ENCODE peak calls at places on chromosomes 12 and 14, in eight cellular contexts. J, G, Z, P, X, T, Q and Y are unnamed samples.
A peak's percentile ranks its signal among the peaks of the same experiment; 100 is the strongest.

GRCh38 chr12:108255203-108255602 is 83.9 kb downstream of the CMKLR1 start:
- DNase-seq in J (no peak), G (no peak), Z (no peak), P (no peak), X (no peak), T (no peak), Q (no peak), Y (no peak)

GRCh38 chr12:107494331-107494730 is 191.3 kb upstream of the PWP1 start:
- DNase-seq in J (no peak), G (no peak), Z (no peak), P (no peak), X (no peak), T (no peak), Q (no peak), Y (no peak)

GRCh38 chr12:94071258-94071657 is 77.1 kb upstream of the PLXNC1 start:
- DNase-seq in J (no peak), G (no peak), Z (no peak), P (no peak), X (no peak), T (no peak), Q (no peak), Y (no peak)

GRCh38 chr12:123445388-123446344 is 9.2 kb upstream of the RILPL2 start:
- DNase-seq in J (no peak), G (no peak), Z (peak; percentile 54), P (no peak), X (peak; percentile 49), T (peak; percentile 72), Q (peak; percentile 69), Y (no peak)

GRCh38 chr12:1913377-1914115 is 4.9 kb downstream of the CACNA2D4 start:
- DNase-seq in J (no peak), G (peak; percentile 44), Z (peak; percentile 17), P (peak; percentile 5), X (peak; percentile 3), T (peak; percentile 20), Q (no peak), Y (no peak)

GRCh38 chr14:79325071-79325470 is 886.2 kb downstream of the DIO2 start:
- DNase-seq in J (no peak), G (no peak), Z (no peak), P (no peak), X (no peak), T (no peak), Q (peak; percentile 3), Y (no peak)

GRCh38 chr12:120496353-120497340 is 734 bp downstream of the DYNLL1 start:
- DNase-seq in J (peak; percentile 42), G (peak; percentile 58), Z (peak; percentile 59), P (peak; percentile 84), X (peak; percentile 76), T (peak; percentile 79), Q (peak; percentile 61), Y (peak; percentile 67)

GRCh38 chr14:101781240-101782061 is 19.9 kb downstream of the PPP2R5C start:
- DNase-seq in J (no peak), G (peak; percentile 87), Z (no peak), P (no peak), X (no peak), T (no peak), Q (peak; percentile 20), Y (no peak)

GRCh38 chr12:5511644-5512584 is 80.0 kb downstream of the NTF3 start:
- DNase-seq in J (no peak), G (peak; percentile 83), Z (no peak), P (peak; percentile 77), X (peak; percentile 36), T (no peak), Q (peak; percentile 12), Y (peak; percentile 69)

GRCh38 chr14:48140804-48141203 is 465.4 kb upstream of the MDGA2 start:
- DNase-seq in J (no peak), G (no peak), Z (no peak), P (no peak), X (no peak), T (no peak), Q (peak; percentile 0), Y (no peak)

GRCh38 chr14:104982548-104983230 is 2.9 kb upstream of the CLBA1 start:
- DNase-seq in J (no peak), G (peak; percentile 42), Z (no peak), P (no peak), X (peak; percentile 4), T (peak; percentile 41), Q (no peak), Y (no peak)

GRCh38 chr12:6074979-6075585 is 49.4 kb downstream of the VWF start:
- DNase-seq in J (no peak), G (peak; percentile 78), Z (peak; percentile 33), P (no peak), X (no peak), T (peak; percentile 69), Q (peak; percentile 41), Y (peak; percentile 36)

GRCh38 chr14:91225025-91225424 is 19.5 kb downstream of the GPR68 start:
- DNase-seq in J (no peak), G (no peak), Z (no peak), P (no peak), X (no peak), T (no peak), Q (peak; percentile 38), Y (no peak)

GRCh38 chr12:49776858-49777257 is 35.5 kb downstream of the TMBIM6 start:
- DNase-seq in J (no peak), G (no peak), Z (no peak), P (no peak), X (no peak), T (no peak), Q (no peak), Y (no peak)

GRCh38 chr12:132310181-132311040 is 19.0 kb downstream of the GALNT9 start:
- DNase-seq in J (no peak), G (peak; percentile 53), Z (no peak), P (no peak), X (no peak), T (peak; percentile 34), Q (peak; percentile 54), Y (peak; percentile 9)

GRCh38 chr12:130754234-130755001 is 38.3 kb upstream of the RIMBP2 start:
- DNase-seq in J (no peak), G (no peak), Z (no peak), P (no peak), X (no peak), T (no peak), Q (no peak), Y (no peak)

GRCh38 chr12:106015646-106016045 is 123.1 kb downstream of the NUAK1 start:
- DNase-seq in J (no peak), G (peak; percentile 50), Z (no peak), P (no peak), X (no peak), T (no peak), Q (no peak), Y (no peak)

GRCh38 chr12:49537709-49538601 is 875 bp upstream of the KCNH3 start:
- DNase-seq in J (no peak), G (peak; percentile 89), Z (peak; percentile 29), P (no peak), X (peak; percentile 31), T (no peak), Q (no peak), Y (no peak)

GRCh38 chr12:4041191-4041885 is 168.1 kb upstream of the PARP11 start:
- DNase-seq in J (no peak), G (no peak), Z (no peak), P (no peak), X (no peak), T (no peak), Q (no peak), Y (no peak)

GRCh38 chr14:50501642-50502041 is 30.7 kb downstream of the MAP4K5 start:
- DNase-seq in J (no peak), G (no peak), Z (no peak), P (no peak), X (no peak), T (no peak), Q (peak; percentile 93), Y (no peak)

GRCh38 chr12:13947237-13947945 is 34.0 kb downstream of the GRIN2B start:
- DNase-seq in J (no peak), G (no peak), Z (no peak), P (peak; percentile 43), X (peak; percentile 15), T (no peak), Q (no peak), Y (no peak)

GRCh38 chr12:75322464-75322863 is 7.7 kb downstream of the CAPS2 start:
- DNase-seq in J (no peak), G (no peak), Z (no peak), P (no peak), X (no peak), T (no peak), Q (peak; percentile 63), Y (no peak)

GRCh38 chr12:795305-795704 is 42.9 kb downstream of the WNK1 start:
- DNase-seq in J (no peak), G (no peak), Z (no peak), P (no peak), X (no peak), T (no peak), Q (no peak), Y (no peak)

GRCh38 chr14:56297449-56297848 is 179.2 kb downstream of the PELI2 start:
- DNase-seq in J (no peak), G (no peak), Z (no peak), P (no peak), X (no peak), T (no peak), Q (no peak), Y (no peak)
- TF ChIP-seq CTCF in J (no peak), G (no peak), Z (no peak), P (no peak), X (no peak), T (no peak), Q (no peak), Y (no peak)

DNA sequence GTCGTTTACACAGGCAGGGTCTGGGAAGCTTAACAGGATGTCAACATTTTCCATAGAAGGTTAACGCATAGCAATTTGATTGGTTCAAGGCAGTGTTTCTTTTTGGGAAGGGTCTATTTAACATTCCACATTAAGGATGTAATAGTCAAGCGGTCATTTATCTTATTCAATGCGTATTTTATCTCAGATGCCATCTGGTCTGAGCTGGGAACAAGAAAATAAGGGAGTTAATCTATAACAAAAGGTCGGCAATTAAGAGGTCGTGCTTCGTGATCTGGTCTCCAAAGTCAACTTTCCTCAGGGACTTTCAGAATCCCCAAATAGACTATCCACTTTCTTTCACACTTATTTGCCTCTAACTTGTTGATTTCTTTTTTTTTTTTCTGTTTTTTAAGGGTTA is 614 bp upstream of the RESF1 start:
- DNase-seq in J (no peak), G (no peak), Z (no peak), P (no peak), X (no peak), T (no peak), Q (no peak), Y (no peak)
- H3K4me3 ChIP-seq in J (peak overlapping the region; percentile 64), G (peak overlapping the region; percentile 86), Z (peak overlapping the region; percentile 63), P (peak overlapping the region; percentile 86), X (peak overlapping the region; percentile 89), T (peak overlapping the region; percentile 74), Q (peak overlapping the region; percentile 89), Y (peak overlapping the region; percentile 74)

GRCh38 chr12:16076553-16076952 is 165.4 kb downstream of the DERA start:
- DNase-seq in J (no peak), G (no peak), Z (no peak), P (no peak), X (peak; percentile 41), T (no peak), Q (no peak), Y (no peak)
- TF ChIP-seq CTCF in J (no peak), G (peak; percentile 35), Z (no peak), P (no peak), X (peak; percentile 51), T (peak; percentile 40), Q (peak; percentile 35), Y (no peak)

DNA sequence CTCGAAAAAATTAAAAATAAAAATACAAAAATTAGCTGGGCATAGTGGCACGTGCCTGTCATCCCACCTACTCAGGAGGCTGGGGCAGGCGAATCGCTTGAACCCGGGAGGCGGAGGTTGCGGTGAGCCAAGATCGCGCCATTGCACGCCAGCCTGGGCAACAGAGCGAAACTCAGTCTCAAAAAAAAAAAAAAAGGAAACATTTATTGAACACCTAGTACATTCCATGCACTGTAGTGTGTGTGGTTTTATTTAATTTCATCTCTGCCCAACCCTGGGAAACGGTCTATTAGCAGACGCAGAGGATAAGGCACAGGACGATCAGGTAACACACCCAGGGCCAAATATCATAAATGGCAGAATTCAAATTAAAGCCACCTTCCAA is 35.8 kb upstream of the SINHCAF start:
- DNase-seq in J (no peak), G (no peak), Z (no peak), P (no peak), X (no peak), T (no peak), Q (no peak), Y (no peak)
- H3K4me3 ChIP-seq in J (no peak overlapping the region), G (no peak overlapping the region), Z (no peak overlapping the region), P (no peak overlapping the region), X (no peak overlapping the region), T (no peak overlapping the region), Q (no peak overlapping the region), Y (no peak overlapping the region)